ENCODE peak calls at places on chromosomes 12 and 14, in four cellular contexts. P, B, H and Z are unnamed samples.

GRCh38 chr14:88834883-88835431 is 10.5 kb downstream of the TTC8 start:
- DNase-seq in P (no peak), B (no peak), H (no peak), Z (no peak)

GRCh38 chr14:73786942-73787759 is 64.5 kb upstream of the PTGR2 start:
- DNase-seq in P (peak), B (no peak), H (peak), Z (no peak)

GRCh38 chr14:92960706-92961566 is 38.0 kb downstream of the CHGA start:
- DNase-seq in P (no peak), B (no peak), H (no peak), Z (peak)

GRCh38 chr12:20214286-20214685 is 154.1 kb upstream of the PDE3A start:
- DNase-seq in P (no peak), B (no peak), H (no peak), Z (no peak)

GRCh38 chr12:27785882-27786570 is 6.0 kb upstream of the MANSC4 start:
- DNase-seq in P (no peak), B (no peak), H (no peak), Z (no peak)

GRCh38 chr12:10388611-10389010 is 1.2 kb downstream of the KLRK1 start:
- DNase-seq in P (no peak), B (no peak), H (no peak), Z (no peak)

GRCh38 chr14:96297000-96297399 is 41.0 kb downstream of the BDKRB1 start:
- DNase-seq in P (no peak), B (no peak), H (no peak), Z (no peak)

GRCh38 chr14:37550511-37550910 is 44.5 kb downstream of the FOXA1 start:
- DNase-seq in P (no peak), B (no peak), H (no peak), Z (no peak)

GRCh38 chr14:36835145-36835544 is 173.5 kb downstream of the PAX9 start:
- DNase-seq in P (no peak), B (no peak), H (no peak), Z (no peak)

GRCh38 chr14:71230897-71231296 is 323.6 kb downstream of the PCNX1 start:
- DNase-seq in P (no peak), B (no peak), H (no peak), Z (no peak)

GRCh38 chr12:76633415-76633814 is 73.8 kb upstream of the OSBPL8 start:
- DNase-seq in P (no peak), B (no peak), H (no peak), Z (no peak)

GRCh38 chr12:17503742-17504141 is 586.3 kb downstream of the RERGL start:
- DNase-seq in P (no peak), B (no peak), H (no peak), Z (no peak)

GRCh38 chr12:4653257-4653656 is 4.3 kb downstream of the NDUFA9 start:
- DNase-seq in P (no peak), B (no peak), H (no peak), Z (no peak)

GRCh38 chr12:109738878-109739665 is 25.4 kb downstream of the FAM222A start:
- DNase-seq in P (no peak), B (no peak), H (peak), Z (peak)

GRCh38 chr12:124688356-124688992 is 121.1 kb upstream of the NCOR2 start:
- DNase-seq in P (no peak), B (no peak), H (no peak), Z (no peak)

GRCh38 chr12:45050751-45051489 is at the start of gene DBX2:
- DNase-seq in P (no peak), B (no peak), H (no peak), Z (no peak)

GRCh38 chr14:72869407-72870329 is 24.2 kb downstream of the DPF3 start:
- DNase-seq in P (no peak), B (no peak), H (no peak), Z (no peak)

GRCh38 chr14:96706893-96707292 is 90.3 kb upstream of the VRK1 start:
- DNase-seq in P (no peak), B (no peak), H (no peak), Z (no peak)

GRCh38 chr14:90781344-90781761 is 34.9 kb downstream of the TTC7B start:
- DNase-seq in P (no peak), B (no peak), H (no peak), Z (no peak)

GRCh38 chr14:51604078-51604477 is 47.6 kb upstream of the FRMD6 start:
- DNase-seq in P (no peak), B (no peak), H (no peak), Z (no peak)

GRCh38 chr12:82857911-82858533 is 171.3 kb downstream of the TMTC2 start:
- DNase-seq in P (no peak), B (no peak), H (no peak), Z (no peak)

GRCh38 chr14:35405304-35405996 is 901 bp upstream of the NFKBIA start:
- DNase-seq in P (no peak), B (no peak), H (peak), Z (no peak)

GRCh38 chr14:93734086-93734822 is 54.0 kb downstream of the PRIMA1 start:
- DNase-seq in P (no peak), B (no peak), H (no peak), Z (no peak)

GRCh38 chr14:99273025-99273723 is 1.2 kb upstream of the BCL11B start:
- DNase-seq in P (no peak), B (no peak), H (peak), Z (no peak)

GRCh38 chr12:110249105-110249504 is 31.9 kb upstream of the ATP2A2 start:
- DNase-seq in P (no peak), B (no peak), H (peak), Z (no peak)

GRCh38 chr14:96638041-96638855 is 136.1 kb downstream of the PAPOLA start:
- DNase-seq in P (peak), B (no peak), H (no peak), Z (no peak)

GRCh38 chr12:55847603-55848329 is 5.0 kb upstream of the MMP19 start:
- DNase-seq in P (peak), B (no peak), H (peak), Z (peak)

GRCh38 chr12:12007001-12007712 is 63.6 kb upstream of the BCL2L14 start:
- DNase-seq in P (no peak), B (no peak), H (no peak), Z (no peak)

GRCh38 chr14:34951286-34951685 is 31.5 kb upstream of the SRP54 start:
- DNase-seq in P (no peak), B (no peak), H (no peak), Z (no peak)

GRCh38 chr14:85531594-85532391 is 1.8 kb downstream of the FLRT2 start:
- DNase-seq in P (peak), B (no peak), H (peak), Z (no peak)
- TF ChIP-seq POLR2A in P (no peak), B (no peak), H (no peak), Z (no peak)

DNA sequence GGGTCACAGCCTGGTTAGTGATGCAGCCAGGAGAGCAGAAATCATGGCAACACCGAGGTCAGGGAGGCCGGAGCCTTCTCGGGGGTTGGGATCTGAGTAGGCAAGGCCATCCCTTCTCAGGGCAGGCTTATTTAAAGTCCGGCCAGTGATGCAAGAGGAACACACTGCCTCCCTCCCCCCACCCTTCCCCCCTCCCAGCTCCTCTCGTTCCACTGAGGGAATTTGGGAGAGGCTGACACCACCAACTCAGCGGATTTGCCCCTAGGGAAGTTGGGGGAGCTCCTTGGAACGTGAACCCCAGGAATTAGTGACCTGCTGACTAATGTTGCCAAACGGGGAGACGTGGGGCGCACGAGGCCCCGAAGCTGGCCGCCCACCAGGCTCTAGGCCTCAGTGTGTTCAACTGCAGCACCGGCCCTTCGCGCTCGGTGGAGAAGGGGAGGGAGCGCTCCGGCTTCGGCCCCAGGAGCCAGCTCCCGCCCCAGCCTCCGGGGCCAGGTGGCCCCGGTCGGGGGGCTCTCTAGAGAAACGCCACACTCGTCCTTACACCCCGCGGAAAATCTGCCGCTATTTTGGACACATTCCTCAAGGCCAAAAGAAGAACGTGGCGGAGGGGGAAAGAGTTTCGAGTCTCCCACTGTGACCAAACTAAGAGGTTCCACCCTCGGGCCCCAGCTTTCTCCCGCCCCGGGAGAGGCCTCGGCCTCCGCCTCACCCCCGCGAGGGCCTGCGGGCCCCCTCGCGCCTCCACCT is 1.6 kb downstream of the CTDSP2 start:
- DNase-seq in P (peak), B (peak), H (peak), Z (peak)
- TF ChIP-seq POLR2A in P (no peak), B (no peak), H (no peak), Z (peak)

GRCh38 chr14:61750708-61751474 is 11.3 kb upstream of the SNAPC1 start:
- DNase-seq in P (peak), B (peak), H (peak), Z (no peak)
- TF ChIP-seq POLR2A in P (peak), B (peak), H (no peak), Z (no peak)

GRCh38 chr14:77457522-77458248 is at the start of the genes AHSA1 and VIPAS39:
- DNase-seq in P (peak), B (peak), H (peak), Z (peak)
- TF ChIP-seq POLR2A in P (no peak), B (peak), H (peak), Z (peak)

GRCh38 chr12:18556081-18556645 is 181.6 kb downstream of the PLCZ1 start:
- DNase-seq in P (no peak), B (no peak), H (no peak), Z (no peak)

GRCh38 chr12:18549598-18549997 is 188.2 kb downstream of the PLCZ1 start:
- DNase-seq in P (no peak), B (no peak), H (no peak), Z (no peak)

GRCh38 chr12:18551703-18552102 is 186.1 kb downstream of the PLCZ1 start:
- DNase-seq in P (no peak), B (no peak), H (no peak), Z (no peak)

GRCh38 chr12:18552829-18553228 is 185.0 kb downstream of the PLCZ1 start:
- DNase-seq in P (no peak), B (no peak), H (no peak), Z (no peak)
- TF ChIP-seq POLR2A in P (no peak), B (no peak), H (no peak), Z (no peak)

DNA sequence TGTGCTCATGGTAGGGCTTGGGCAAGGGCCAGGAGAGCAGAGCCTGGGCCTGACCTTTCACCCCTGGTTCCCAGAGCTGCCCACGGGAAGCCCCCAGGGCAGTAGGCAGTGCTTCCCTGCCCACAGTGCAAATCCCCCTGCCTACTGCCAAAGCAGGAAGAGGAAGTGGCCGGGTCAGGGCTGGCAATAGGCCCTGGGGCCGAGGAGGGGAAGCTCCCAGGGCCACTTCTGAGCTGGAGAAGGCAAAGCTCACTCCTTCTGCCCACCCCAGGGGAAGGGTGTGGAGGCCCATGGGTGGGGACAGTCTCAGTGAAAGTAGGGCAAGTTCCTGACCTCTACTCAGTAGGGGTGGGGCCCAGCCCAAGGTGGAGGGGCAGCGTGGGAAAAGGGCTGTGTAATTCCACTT is 5.4 kb upstream of the NR4A1 start:
- DNase-seq in P (no peak), B (no peak), H (peak), Z (no peak)
- TF ChIP-seq POLR2A in P (no peak), B (no peak), H (no peak), Z (no peak)

DNA sequence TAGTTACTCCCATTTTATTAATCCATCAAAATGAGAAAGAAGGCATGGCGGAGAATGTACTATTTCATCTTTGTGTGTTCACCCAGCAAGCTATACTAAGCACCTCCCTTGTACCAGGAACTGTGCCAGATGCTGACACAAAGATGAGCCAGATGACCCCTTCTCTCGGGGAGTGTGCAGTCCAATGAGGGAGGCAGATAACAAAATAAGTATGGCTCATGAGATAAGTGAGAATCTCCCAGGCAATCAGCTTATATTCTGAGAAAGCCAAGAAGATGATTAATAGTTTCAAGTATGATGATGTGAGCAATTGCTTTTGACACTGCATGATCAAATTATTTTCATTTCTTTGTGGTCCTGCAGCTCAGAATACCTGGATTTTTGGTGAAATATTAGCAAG is 1.3 kb upstream of the TMEM233 start:
- DNase-seq in P (no peak), B (no peak), H (no peak), Z (no peak)
- TF ChIP-seq POLR2A in P (no peak), B (no peak), H (no peak), Z (no peak)

DNA sequence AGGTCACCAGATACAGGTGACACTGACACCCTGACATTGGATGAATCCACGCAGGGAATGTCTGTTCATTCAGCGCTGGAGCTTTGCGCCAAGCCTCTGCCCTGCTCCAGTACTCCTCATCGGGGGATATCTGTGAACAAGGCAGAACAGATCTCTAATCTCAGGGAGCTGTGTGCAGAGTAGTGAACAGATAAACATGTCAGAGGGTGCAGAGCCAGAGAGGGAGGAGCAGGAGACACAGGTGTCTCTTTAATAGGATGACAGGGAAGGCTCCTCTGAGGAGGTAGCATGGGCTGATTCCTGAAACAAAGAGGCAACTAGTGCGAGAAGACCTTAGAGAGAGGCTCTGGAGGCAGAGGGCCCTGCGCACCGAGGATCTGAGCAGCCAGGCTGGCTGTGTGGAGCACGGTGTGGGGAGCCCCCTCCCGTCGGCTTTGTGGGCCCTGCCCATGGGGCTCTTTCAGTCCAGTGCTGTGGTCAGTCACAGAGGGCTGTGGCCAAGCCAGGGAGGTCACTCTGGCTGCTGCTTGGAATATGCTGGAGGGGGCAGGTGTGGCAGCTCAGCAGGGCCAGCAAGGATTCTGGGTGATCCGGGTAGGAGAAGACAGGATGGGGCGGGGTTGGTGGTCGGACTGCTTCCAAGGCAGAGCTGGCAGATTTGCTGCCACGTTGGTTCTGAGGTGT is 55.6 kb downstream of the TECPR2 start:
- DNase-seq in P (no peak), B (no peak), H (no peak), Z (no peak)
- TF ChIP-seq POLR2A in P (no peak), B (no peak), H (no peak), Z (no peak)

GRCh38 chr14:84575681-84576080 is 954.3 kb upstream of the FLRT2 start:
- DNase-seq in P (no peak), B (no peak), H (no peak), Z (no peak)

GRCh38 chr14:84584526-84584925 is 945.4 kb upstream of the FLRT2 start:
- DNase-seq in P (no peak), B (no peak), H (no peak), Z (no peak)

DNA sequence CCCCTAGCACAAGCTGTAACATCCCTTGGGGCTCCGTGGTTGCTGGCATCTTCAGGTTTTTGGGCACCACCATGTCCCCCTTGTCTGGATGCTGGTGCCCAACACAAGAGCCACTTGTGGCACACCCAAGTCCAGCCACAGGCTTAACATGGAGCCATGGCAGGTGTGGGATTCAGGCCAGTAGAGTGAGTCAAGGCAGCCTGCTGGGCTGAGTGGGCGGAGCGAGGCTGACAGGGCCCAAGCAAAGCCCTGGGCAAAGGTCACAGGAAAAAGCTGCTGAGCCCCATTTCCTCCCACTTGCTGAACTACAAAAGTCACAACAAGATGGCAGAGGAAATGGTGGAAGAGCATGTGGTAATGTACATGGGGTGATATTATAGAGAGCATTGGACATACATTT is 950.7 kb upstream of the FLRT2 start:
- DNase-seq in P (no peak), B (no peak), H (no peak), Z (no peak)
- TF ChIP-seq POLR2A in P (no peak), B (no peak), H (no peak), Z (no peak)